ENCODE peak calls at places on chromosomes 16 and 17, in five cellular contexts. B is GM23338, Q is neural crest cell, D is H9, Z is astrocyte of the cerebellum. S is an unnamed sample.

GRCh38 chr17:182164-182751 is 808 bp upstream of the DOC2B start:
- DNase-seq in Q (no peak), B (peak; percentile 44), D (no peak), Z (no peak), S (no peak)

GRCh38 chr16:9119795-9120194 is 28.4 kb downstream of the HAPSTR1 start:
- DNase-seq in Q (no peak), B (no peak), Z (peak; percentile 96), D (no peak), S (peak; percentile 77)

GRCh38 chr17:79927136-79927661 is 88.0 kb upstream of the CBX4 start:
- DNase-seq in D (no peak), Z (no peak), B (no peak), Q (no peak), S (no peak)

GRCh38 chr17:76540381-76541300 is 797 bp downstream of the PRCD start:
- DNase-seq in Z (peak; percentile 83), B (peak; percentile 99), D (peak; percentile 100), Q (peak; percentile 86), S (peak; percentile 78)

GRCh38 chr16:72475688-72476087 is 303.7 kb upstream of the PMFBP1 start:
- DNase-seq in Z (no peak), B (peak; percentile 43), Q (no peak), D (no peak), S (no peak)

GRCh38 chr16:19984136-19984535 is 89.6 kb downstream of the GPR139 start:
- DNase-seq in Q (no peak), D (no peak), B (no peak), Z (no peak), S (no peak)

GRCh38 chr17:42673885-42674754 is 2.7 kb downstream of the PLEKHH3 start:
- DNase-seq in B (peak; percentile 91), D (peak; percentile 89), Q (no peak), Z (no peak), S (no peak)

GRCh38 chr17:67610061-67610460 is 107.7 kb upstream of the NOL11 start:
- DNase-seq in D (no peak), Z (no peak), B (peak; percentile 30), Q (no peak), S (no peak)

GRCh38 chr17:48486557-48486956 is 44.3 kb downstream of the HOXB1 start:
- DNase-seq in B (no peak), Q (no peak), D (no peak), Z (peak; percentile 100), S (peak; percentile 72)

GRCh38 chr17:21279198-21279535 is 5.3 kb upstream of the MAP2K3 start:
- DNase-seq in D (no peak), Z (no peak), Q (no peak), B (no peak), S (no peak)

GRCh38 chr17:21279582-21279981 is 4.9 kb upstream of the MAP2K3 start:
- DNase-seq in Z (no peak), Q (no peak), B (no peak), D (no peak), S (no peak)

GRCh38 chr17:21280081-21280518 is 4.4 kb upstream of the MAP2K3 start:
- DNase-seq in Z (peak; percentile 53), Q (peak; percentile 96), D (peak; percentile 94), B (peak; percentile 84), S (no peak)

GRCh38 chr17:21277332-21277731 is 7.2 kb upstream of the MAP2K3 start:
- DNase-seq in Z (no peak), D (no peak), B (no peak), Q (no peak), S (no peak)

GRCh38 chr17:21278304-21279197 is 6.0 kb upstream of the MAP2K3 start:
- DNase-seq in Q (no peak), B (no peak), D (no peak), Z (no peak), S (no peak)
- TF ChIP-seq CTCF in Q (no peak), B (no peak), D (no peak), Z (no peak), S (no peak)

DNA sequence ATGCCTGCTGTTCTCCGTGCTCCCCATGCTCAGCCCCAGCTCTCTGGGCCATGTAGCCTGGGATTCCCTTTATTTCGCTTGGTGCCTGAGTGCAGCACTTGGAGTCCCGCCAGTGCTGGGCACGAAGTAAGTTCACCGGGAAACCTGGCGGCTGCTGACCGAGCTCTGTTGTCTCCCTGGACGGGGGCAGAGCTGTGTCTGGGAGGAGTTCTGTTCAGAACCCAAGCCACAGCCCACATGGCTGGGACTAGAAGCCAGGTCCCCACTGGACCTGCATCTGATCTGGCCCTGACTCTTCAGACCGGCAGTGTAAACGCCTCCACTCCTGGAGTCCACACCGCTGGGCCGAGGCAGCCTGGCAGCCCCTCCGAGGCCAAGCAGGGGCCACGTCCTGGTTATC is 37.5 kb upstream of the CIBAR2 start:
- DNase-seq in Z (no peak), Q (no peak), B (no peak), D (no peak), S (no peak)
- TF ChIP-seq CTCF in Z (no peak), Q (no peak), B (no peak), D (no peak), S (no peak)

DNA sequence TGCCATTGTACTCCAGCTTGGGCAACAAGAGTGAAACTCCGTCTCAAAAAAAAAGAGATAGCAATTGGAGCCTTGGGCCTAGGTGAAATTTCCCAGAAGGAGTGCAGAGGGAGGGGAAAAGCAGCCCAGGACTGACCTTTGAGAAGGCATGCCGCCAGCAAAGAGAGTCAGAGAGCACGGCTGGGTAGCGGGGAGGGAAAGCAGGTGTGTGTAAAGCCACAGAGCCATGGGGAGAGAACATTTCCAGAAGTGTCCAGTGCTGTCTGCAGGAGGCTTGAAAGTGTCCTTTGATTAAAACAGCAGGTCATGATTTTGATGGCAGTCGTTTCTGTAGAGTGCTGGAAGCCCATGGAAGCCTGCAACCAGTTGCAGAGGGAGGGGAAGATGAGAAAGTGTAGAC is 8.1 kb downstream of the C16orf54 start:
- DNase-seq in B (no peak), Z (no peak), Q (no peak), D (no peak), S (no peak)
- TF ChIP-seq CTCF in B (no peak), Z (no peak), Q (no peak), D (no peak), S (no peak)

GRCh38 chr17:54744750-54745149 is 155.9 kb upstream of the TOM1L1 start:
- DNase-seq in D (no peak), B (no peak), Q (no peak), Z (no peak), S (no peak)
- TF ChIP-seq CTCF in D (no peak), B (no peak), Q (no peak), Z (no peak), S (no peak)

GRCh38 chr16:88453217-88453531 is at the start of gene ZFPM1:
- DNase-seq in Q (no peak), D (no peak), Z (no peak), B (no peak), S (no peak)

GRCh38 chr16:88455610-88456355 is 2.7 kb downstream of the ZFPM1 start:
- DNase-seq in Z (no peak), B (peak; percentile 66), D (no peak), Q (peak; percentile 43), S (no peak)

GRCh38 chr16:88453621-88454314 is 688 bp downstream of the ZFPM1 start:
- DNase-seq in D (no peak), B (peak; percentile 38), Z (no peak), Q (no peak), S (no peak)

GRCh38 chr16:88452485-88453216 is 429 bp upstream of the ZFPM1 start:
- DNase-seq in D (peak; percentile 96), Q (peak; percentile 99), Z (peak; percentile 72), B (peak; percentile 97), S (peak; percentile 62)

DNA sequence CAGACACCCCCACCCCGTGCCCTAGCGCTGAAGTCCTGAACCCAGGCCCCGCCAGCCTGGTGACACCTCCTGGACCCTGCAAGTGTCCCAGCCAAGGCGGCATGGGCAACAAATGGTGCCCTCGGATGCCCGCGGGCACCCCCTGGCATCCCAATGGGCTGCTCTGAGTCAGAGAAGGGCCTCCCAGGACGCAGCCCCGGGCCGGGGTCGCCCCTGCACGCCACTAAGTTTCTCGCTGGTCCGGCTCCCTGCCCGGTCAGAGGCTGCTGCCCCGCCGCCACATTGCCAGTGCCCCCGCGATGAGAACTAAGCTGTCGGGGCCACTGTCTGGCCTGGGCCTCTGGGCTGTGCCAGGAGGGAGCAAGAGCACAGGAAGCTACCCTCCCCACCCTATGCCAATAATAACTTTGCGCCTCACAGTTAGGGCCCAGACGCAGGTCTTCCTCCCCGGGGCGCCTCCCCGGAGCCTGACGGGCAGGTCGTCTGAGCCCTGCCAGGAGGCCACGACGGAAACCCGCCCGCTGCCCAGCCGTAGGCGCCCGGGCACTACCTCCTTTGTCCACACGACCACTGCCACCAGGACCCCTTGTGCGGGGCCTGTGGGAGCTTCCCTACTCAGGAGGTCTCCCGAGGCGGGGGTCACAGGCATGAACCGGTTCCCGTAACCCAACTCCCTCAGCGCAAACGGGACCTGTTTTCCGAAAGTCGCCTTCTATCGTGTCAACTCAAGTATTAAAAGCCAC is 1.4 kb downstream of the ZFPM1 start:
- DNase-seq in B (peak; percentile 47), Z (no peak), D (no peak), Q (no peak), S (no peak)
- TF ChIP-seq CTCF in B (no peak), Z (no peak), D (no peak), Q (no peak), S (no peak)

S was measured in BJ.